ENCODE peak calls at places on chromosomes 13 and 19, in five cellular contexts. S is cardiac muscle cell; I is stimulated activated CD8-positive, alpha-beta memory T cell treated with anti-CD3 and anti-CD28 coated beads, Interleukin-7, amount 100 ng/mL, for 24 hours; K is left cardiac atrium; F is NCI-H187. M is an unnamed sample.

GRCh38 chr19:10654610-10655456 is 687 bp downstream of the ILF3 start:
- DNase-seq in K (peak), F (no peak), I (peak), S (peak), M (peak)

GRCh38 chr19:31085125-31085524 is 264.1 kb downstream of the TSHZ3 start:
- DNase-seq in I (no peak), F (no peak), K (no peak), S (no peak), M (no peak)

GRCh38 chr13:94305934-94306333 is 173.5 kb downstream of the DCT start:
- DNase-seq in F (no peak), K (no peak), I (no peak), S (no peak), M (no peak)

GRCh38 chr19:42420055-42420544 is 7.1 kb downstream of the LIPE start:
- DNase-seq in S (peak), I (peak), K (no peak), F (no peak), M (peak)

GRCh38 chr19:6126335-6126974 is 9.0 kb upstream of the ACSBG2 start:
- DNase-seq in K (no peak), S (peak), F (no peak), I (no peak), M (no peak)

GRCh38 chr19:28635962-28636629 is 576.9 kb downstream of the UQCRFS1 start:
- DNase-seq in I (no peak), S (no peak), F (no peak), K (no peak), M (no peak)

GRCh38 chr19:56314018-56314583 is 538 bp downstream of the ZSCAN5A start:
- DNase-seq in S (no peak), K (no peak), F (no peak), I (no peak), M (no peak)

GRCh38 chr13:32504263-32504662 is 34.3 kb downstream of the N4BP2L2 start:
- DNase-seq in S (no peak), I (no peak), F (no peak), K (no peak), M (no peak)

GRCh38 chr19:2524840-2525723 is 49.2 kb downstream of the GADD45B start:
- DNase-seq in I (no peak), F (no peak), S (peak), K (no peak), M (no peak)

GRCh38 chr19:19554074-19555023 is 16.3 kb downstream of the CILP2 start:
- DNase-seq in I (peak), K (peak), S (peak), F (no peak), M (peak)

GRCh38 chr13:107808388-107808787 is 406.9 kb downstream of the LIG4 start:
- DNase-seq in K (no peak), F (no peak), S (peak), I (no peak), M (no peak)

GRCh38 chr13:30898721-30899188 is 7.3 kb upstream of the MEDAG start:
- DNase-seq in K (peak), I (no peak), S (peak), F (no peak), M (no peak)

GRCh38 chr13:97282705-97283104 is 60.6 kb downstream of the MBNL2 start:
- DNase-seq in I (no peak), S (no peak), K (no peak), F (no peak), M (no peak)

GRCh38 chr19:18029617-18030338 is 21.8 kb downstream of the ARRDC2 start:
- DNase-seq in S (no peak), I (no peak), F (no peak), K (peak), M (no peak)

GRCh38 chr19:11530432-11530831 is 1.5 kb upstream of the ECSIT start:
- DNase-seq in K (peak), S (peak), I (no peak), F (no peak), M (peak)

GRCh38 chr19:14149509-14149994 is 13.2 kb upstream of the ASF1B start:
- DNase-seq in K (peak), I (peak), S (peak), F (no peak), M (no peak)

GRCh38 chr19:2494084-2494446 is 18.1 kb downstream of the GADD45B start:
- DNase-seq in S (peak), I (no peak), K (no peak), F (no peak), M (no peak)

GRCh38 chr13:48783181-48783630 is 129.5 kb downstream of the CYSLTR2 start:
- DNase-seq in I (no peak), S (peak), K (peak), F (no peak), M (no peak)

GRCh38 chr13:91400094-91400462 is 1.7 kb downstream of the GPC5 start:
- DNase-seq in S (no peak), K (no peak), F (no peak), I (no peak), M (no peak)

GRCh38 chr19:39270091-39270871 is 2.1 kb downstream of the IFNL2 start:
- DNase-seq in F (no peak), K (no peak), I (no peak), S (peak), M (no peak)

GRCh38 chr19:46863818-46864629 is 3.2 kb downstream of the ARHGAP35 start:
- DNase-seq in S (peak), K (peak), F (peak), I (no peak), M (no peak)

M was measured in stimulated activated CD4-positive, alpha-beta T cell treated with anti-CD3 and anti-CD28 coated beads, Interleukin-1b, Interleukin-23, amount 100 ng/mL, for 4 hours.